ENCODE peak calls at places on chromosomes 2 and 18, in four cellular contexts. J, H, X and S are unnamed samples.

GRCh38 chr2:168396131-168396530 is 59.9 kb upstream of the CERS6 start:
- DNase-seq in J (peak; percentile 62), H (no peak), X (peak; percentile 65), S (peak; percentile 13)

GRCh38 chr2:159124931-159125467 is 156.6 kb downstream of the TANC1 start:
- DNase-seq in J (peak; percentile 58), H (no peak), X (no peak), S (no peak)

GRCh38 chr18:4068552-4069158 is 386.5 kb downstream of the DLGAP1 start:
- DNase-seq in J (peak; percentile 29), H (peak; percentile 18), X (peak; percentile 44), S (peak; percentile 10)

GRCh38 chr18:56789004-56789888 is 138.1 kb downstream of the WDR7 start:
- DNase-seq in J (no peak), H (peak; percentile 4), X (peak; percentile 14), S (no peak)

GRCh38 chr2:176852667-176853066 is 359.9 kb upstream of the HNRNPA3 start:
- DNase-seq in J (no peak), H (peak; percentile 56), X (no peak), S (no peak)

GRCh38 chr2:40554665-40555294 is 102.9 kb upstream of the SLC8A1 start:
- DNase-seq in J (peak; percentile 28), H (peak; percentile 31), X (peak; percentile 46), S (peak; percentile 4)

GRCh38 chr2:180622122-180622918 is 358.1 kb upstream of the UBE2E3 start:
- DNase-seq in J (peak; percentile 61), H (no peak), X (peak; percentile 21), S (peak; percentile 85)

GRCh38 chr2:162100579-162100978 is 26.6 kb upstream of the DPP4 start:
- DNase-seq in J (no peak), H (no peak), X (no peak), S (no peak)

DNA sequence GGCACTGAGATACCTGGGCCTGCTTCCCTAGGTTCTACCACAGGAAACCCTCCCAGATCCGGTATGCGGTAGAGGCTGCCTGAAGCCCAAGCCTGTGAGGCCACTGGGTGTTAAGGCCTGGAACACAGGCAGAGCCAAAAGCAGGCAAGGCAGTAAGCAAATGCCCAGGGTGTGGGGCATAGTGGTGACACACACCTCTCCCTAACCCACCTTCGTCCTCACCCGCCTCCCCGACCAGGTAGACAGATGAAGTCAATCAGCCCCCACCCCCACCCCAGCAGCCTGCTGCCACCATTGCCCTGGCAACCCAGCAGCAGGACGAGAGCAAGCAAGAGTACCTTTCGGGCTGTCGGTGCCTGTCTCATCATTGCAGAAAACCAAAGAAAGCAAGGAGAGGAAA is 6.1 kb downstream of the DCTN1 start:
- DNase-seq in J (no peak), H (no peak), X (no peak), S (no peak)
- H3K4me3 ChIP-seq in J (no peak overlapping the region), H (no peak overlapping the region), X (no peak overlapping the region), S (peak overlapping the region; percentile 40)

DNA sequence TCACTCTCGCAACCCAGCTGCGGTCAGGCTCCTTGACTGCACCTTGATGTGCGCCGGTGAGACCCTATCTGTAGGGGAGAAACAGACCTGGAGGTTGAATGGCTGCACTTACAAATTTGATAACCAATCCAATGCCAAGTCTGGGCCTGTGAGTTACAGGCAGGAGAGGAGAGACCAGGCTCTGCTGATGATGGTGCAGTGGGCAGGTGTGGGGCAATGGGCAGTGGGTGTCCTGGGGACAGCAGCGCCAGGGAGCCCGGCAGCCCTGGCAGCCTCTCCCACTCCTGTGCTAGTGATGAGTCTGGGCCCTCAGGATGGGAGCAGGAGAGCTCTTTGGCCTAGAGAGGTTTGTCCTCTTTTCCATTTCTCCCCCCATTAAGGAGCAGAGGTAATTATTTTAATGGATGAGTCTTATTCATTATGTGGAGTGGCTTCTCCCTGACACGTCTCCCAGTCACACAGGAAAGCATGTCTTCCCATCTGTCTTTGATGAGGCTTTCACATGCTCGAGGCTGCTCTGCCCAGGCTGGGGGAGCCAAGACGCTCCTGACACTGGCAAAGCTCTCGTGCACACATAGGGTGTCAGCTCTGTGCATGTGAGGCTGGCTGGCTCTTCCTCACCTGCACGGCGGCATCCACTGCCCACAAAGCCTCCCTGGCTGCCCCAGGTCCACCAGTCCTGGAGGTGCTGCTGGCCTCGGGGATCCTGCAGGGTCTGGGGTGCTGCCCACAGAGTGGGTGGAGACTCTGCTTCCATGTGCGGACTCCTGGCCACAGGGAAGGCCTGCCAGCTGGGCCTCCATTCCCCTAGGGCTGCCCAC is 10.0 kb upstream of the ALLC start:
- DNase-seq in J (no peak), H (no peak), X (no peak), S (no peak)
- H3K4me3 ChIP-seq in J (no peak overlapping the region), H (no peak overlapping the region), X (no peak overlapping the region), S (no peak overlapping the region)

GRCh38 chr18:77165489-77166415 is 33.2 kb upstream of the MBP start:
- DNase-seq in J (no peak), H (no peak), X (no peak), S (peak; percentile 32)
- H3K4me3 ChIP-seq in J (no peak overlapping the region), H (no peak overlapping the region), X (no peak overlapping the region), S (no peak overlapping the region)

GRCh38 chr2:31972059-31972458 is 38.7 kb downstream of the MEMO1 start:
- DNase-seq in J (no peak), H (no peak), X (no peak), S (no peak)

GRCh38 chr2:31973665-31974064 is 37.1 kb downstream of the MEMO1 start:
- DNase-seq in J (no peak), H (no peak), X (no peak), S (no peak)

GRCh38 chr2:31967790-31968189 is 43.0 kb downstream of the MEMO1 start:
- DNase-seq in J (no peak), H (no peak), X (no peak), S (no peak)

GRCh38 chr2:31965094-31965493 is 45.7 kb downstream of the MEMO1 start:
- DNase-seq in J (no peak), H (no peak), X (no peak), S (no peak)

GRCh38 chr2:31969178-31969577 is 41.6 kb downstream of the MEMO1 start:
- DNase-seq in J (no peak), H (no peak), X (no peak), S (no peak)
- H3K4me3 ChIP-seq in J (no peak overlapping the region), H (no peak overlapping the region), X (no peak overlapping the region), S (no peak overlapping the region)

GRCh38 chr18:21701621-21702020 is 3.0 kb downstream of the ABHD3 start:
- DNase-seq in J (no peak), H (no peak), X (no peak), S (no peak)

GRCh38 chr18:21703241-21703820 is 1.2 kb downstream of the ABHD3 start:
- DNase-seq in J (peak; percentile 1), H (peak; percentile 5), X (peak; percentile 65), S (no peak)

GRCh38 chr18:21706386-21706865 is 1.9 kb upstream of the ABHD3 start:
- DNase-seq in J (no peak), H (no peak), X (no peak), S (no peak)

GRCh38 chr18:21704603-21705364 is at the start of gene ABHD3:
- DNase-seq in J (peak; percentile 88), H (peak; percentile 91), X (peak; percentile 91), S (peak; percentile 66)

DNA sequence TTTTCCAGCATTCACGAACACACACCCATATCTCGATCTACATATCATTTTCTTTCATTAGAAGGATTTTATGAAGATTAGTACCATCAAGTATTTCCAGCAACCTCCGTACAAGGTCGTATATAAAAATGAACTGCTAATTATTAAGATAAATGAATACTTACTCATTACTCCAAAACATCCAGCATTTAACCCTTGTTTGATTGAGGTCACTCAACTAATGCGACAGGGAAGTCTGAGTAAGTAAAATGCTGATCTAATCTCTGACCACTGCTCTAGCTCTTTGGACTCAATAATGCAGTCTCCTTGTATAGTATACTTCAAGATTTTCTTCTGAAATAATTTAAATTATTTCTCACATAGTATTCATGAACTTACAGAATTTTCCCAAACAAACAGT is 2.0 kb downstream of the ABHD3 start:
- DNase-seq in J (peak; percentile 3), H (no peak), X (no peak), S (no peak)
- H3K4me3 ChIP-seq in J (no peak overlapping the region), H (no peak overlapping the region), X (peak overlapping the region; percentile 72), S (no peak overlapping the region)

DNA sequence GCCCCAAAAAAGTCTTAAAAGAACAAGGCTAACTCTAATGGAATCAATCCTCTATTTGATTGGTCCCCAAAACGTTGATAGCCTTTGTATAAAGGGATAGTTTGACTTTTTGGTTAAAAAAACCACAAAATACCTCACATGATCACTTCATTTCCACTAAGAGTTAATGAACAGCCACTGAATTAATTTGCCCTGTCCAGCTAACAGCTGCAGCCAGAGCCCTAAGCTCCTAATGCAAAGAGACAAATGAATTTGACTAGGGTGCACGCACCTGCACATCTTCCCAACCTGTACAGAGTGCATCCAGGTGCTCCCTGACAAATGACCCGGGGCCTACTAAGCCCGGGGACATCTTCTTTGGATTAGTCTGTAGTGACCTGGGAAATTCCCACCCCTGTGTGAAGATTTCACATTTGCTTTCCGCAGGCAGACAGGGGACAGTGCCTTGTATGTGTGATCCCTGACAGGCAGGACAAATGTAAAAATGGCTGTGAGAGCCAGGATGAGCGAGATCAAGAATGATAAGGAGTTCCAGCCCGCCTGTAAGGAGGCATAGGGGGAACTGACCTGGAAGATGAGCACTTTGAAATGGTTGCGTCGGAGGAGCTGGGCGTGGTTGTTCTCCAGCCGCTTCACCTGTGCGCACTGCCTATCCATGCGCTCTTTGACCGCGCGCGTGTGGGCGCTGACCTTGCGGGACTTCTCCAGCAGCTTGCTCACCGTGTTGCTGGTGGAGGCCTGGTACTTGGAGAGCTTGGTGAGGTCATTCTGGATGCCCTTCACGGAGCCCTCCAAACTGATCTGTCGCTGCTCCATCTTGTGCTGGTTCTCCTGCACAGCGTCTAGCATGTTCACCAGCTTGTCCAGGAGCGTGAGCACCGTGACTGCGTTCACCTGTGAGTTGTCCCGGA is 757 bp downstream of the CAVIN2 start:
- DNase-seq in J (no peak), H (no peak), X (peak; percentile 37), S (no peak)
- H3K4me3 ChIP-seq in J (peak overlapping the region; percentile 78), H (no peak overlapping the region), X (peak overlapping the region; percentile 71), S (peak overlapping the region; percentile 44)

GRCh38 chr2:223051580-223052375 is at the start of gene KCNE4:
- DNase-seq in J (peak; percentile 52), H (no peak), X (no peak), S (peak; percentile 75)

GRCh38 chr2:223050900-223051299 is 1.1 kb upstream of the KCNE4 start:
- DNase-seq in J (peak; percentile 82), H (no peak), X (no peak), S (peak; percentile 59)

GRCh38 chr2:223053431-223054192 is 1.6 kb downstream of the KCNE4 start:
- DNase-seq in J (no peak), H (no peak), X (no peak), S (no peak)

GRCh38 chr2:223054193-223054781 is 2.3 kb downstream of the KCNE4 start:
- DNase-seq in J (peak; percentile 95), H (no peak), X (no peak), S (no peak)

DNA sequence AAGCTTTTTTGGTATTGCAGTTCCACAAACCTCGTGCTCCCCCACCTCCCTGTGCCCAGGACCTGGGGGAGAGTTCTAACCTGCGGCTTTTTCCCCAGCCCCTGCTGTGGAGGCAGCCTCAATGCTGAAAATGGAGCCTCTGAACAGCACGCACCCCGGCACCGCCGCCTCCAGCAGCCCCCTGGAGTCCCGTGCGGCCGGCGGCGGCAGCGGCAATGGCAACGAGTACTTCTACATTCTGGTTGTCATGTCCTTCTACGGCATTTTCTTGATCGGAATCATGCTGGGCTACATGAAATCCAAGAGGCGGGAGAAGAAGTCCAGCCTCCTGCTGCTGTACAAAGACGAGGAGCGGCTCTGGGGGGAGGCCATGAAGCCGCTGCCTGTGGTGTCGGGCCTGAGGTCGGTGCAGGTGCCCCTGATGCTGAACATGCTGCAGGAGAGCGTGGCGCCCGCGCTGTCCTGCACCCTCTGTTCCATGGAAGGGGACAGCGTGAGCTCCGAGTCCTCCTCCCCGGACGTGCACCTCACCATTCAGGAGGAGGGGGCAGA is 796 bp downstream of the KCNE4 start:
- DNase-seq in J (no peak), H (no peak), X (no peak), S (no peak)
- H3K4me3 ChIP-seq in J (peak overlapping the region; percentile 63), H (no peak overlapping the region), X (no peak overlapping the region), S (peak overlapping the region; percentile 71)

GRCh38 chr2:68318686-68319396 is 908 bp downstream of the CNRIP1 start:
- DNase-seq in J (peak; percentile 9), H (no peak), X (peak; percentile 3), S (no peak)
- H3K4me3 ChIP-seq in J (peak overlapping the region; percentile 84), H (peak overlapping the region; percentile 42), X (peak overlapping the region; percentile 37), S (peak overlapping the region; percentile 88)